ENCODE peak calls at places on chromosomes 7 and 10, in four cellular contexts. L, J, H and V are unnamed samples.

GRCh38 chr10:25047088-25047487 is 30.7 kb downstream of the THNSL1 start:
- DNase-seq in L (no peak), J (no peak), H (no peak), V (no peak)

GRCh38 chr10:106795619-106796018 is 368.9 kb downstream of the SORCS1 start:
- DNase-seq in L (peak), H (no peak), J (no peak), V (no peak)

GRCh38 chr7:151599401-151600227 is 79.9 kb upstream of the RHEB start:
- DNase-seq in H (no peak), L (peak), J (peak), V (peak)

GRCh38 chr10:133614830-133615580 is 11.6 kb downstream of the FRG2B start:
- DNase-seq in J (no peak), H (no peak), L (no peak), V (no peak)

GRCh38 chr7:15424468-15424867 is 137.3 kb downstream of the AGMO start:
- DNase-seq in J (peak), L (peak), H (no peak), V (no peak)

GRCh38 chr7:14095233-14095950 is 105.9 kb upstream of the ETV1 start:
- DNase-seq in L (no peak), J (no peak), H (no peak), V (peak)

GRCh38 chr10:120514035-120514620 is 57.1 kb downstream of the PLPP4 start:
- DNase-seq in J (peak), H (no peak), L (peak), V (peak)

GRCh38 chr7:93574646-93575554 is at the start of gene CALCR:
- DNase-seq in L (peak), J (no peak), H (no peak), V (peak)

GRCh38 chr7:149620961-149621360 is 123.4 kb upstream of the ZNF746 start:
- DNase-seq in J (no peak), L (no peak), H (no peak), V (no peak)

GRCh38 chr10:23376175-23376787 is 31.7 kb upstream of the C10orf67 start:
- DNase-seq in J (no peak), H (no peak), L (no peak), V (no peak)

GRCh38 chr10:78025685-78026364 is 3.5 kb downstream of the POLR3A start:
- DNase-seq in H (no peak), L (no peak), J (peak), V (peak)

GRCh38 chr7:445563-446288 is 73.9 kb downstream of the PDGFA start:
- DNase-seq in L (no peak), J (no peak), H (no peak), V (no peak)

GRCh38 chr10:35606423-35606822 is 1.3 kb downstream of the GJD4 start:
- DNase-seq in L (peak), H (no peak), J (peak), V (no peak)

GRCh38 chr7:4659551-4660286 is 22.4 kb upstream of the FOXK1 start:
- DNase-seq in L (no peak), J (no peak), H (no peak), V (no peak)

GRCh38 chr7:31105256-31105950 is 53.3 kb downstream of the ADCYAP1R1 start:
- DNase-seq in J (no peak), L (no peak), H (peak), V (no peak)

GRCh38 chr10:115092258-115092554 is 959 bp upstream of the ATRNL1 start:
- DNase-seq in H (no peak), J (no peak), L (peak), V (no peak)

GRCh38 chr7:152723364-152723763 is 36.2 kb upstream of the ACTR3B start:
- DNase-seq in L (no peak), J (no peak), H (no peak), V (no peak)

GRCh38 chr10:101135151-101136006 is 4.3 kb downstream of the TLX1 start:
- DNase-seq in H (no peak), J (no peak), L (no peak), V (no peak)
- H3K4me3 ChIP-seq in H (peak), J (no peak), L (no peak), V (no peak)

DNA sequence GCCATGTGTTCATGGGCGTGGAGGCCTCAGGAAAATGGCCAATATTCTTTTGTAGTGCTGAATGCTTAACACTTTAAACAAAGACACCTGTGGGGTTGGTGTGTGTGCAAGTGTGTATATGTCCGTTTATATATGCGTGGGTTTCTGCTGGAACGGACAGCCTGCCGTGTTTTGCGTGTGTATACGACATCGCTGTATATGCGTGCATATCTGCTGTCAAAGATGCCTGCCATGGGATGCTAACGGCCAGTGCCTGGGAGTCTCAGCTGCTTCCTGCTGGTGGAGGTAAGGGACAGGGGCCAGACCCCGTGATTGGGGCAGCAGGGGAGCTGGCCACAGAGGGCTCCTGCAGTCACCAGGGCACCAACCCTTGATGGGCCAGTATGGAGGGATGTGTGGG is 216.3 kb upstream of the SHH start:
- DNase-seq in L (no peak), H (no peak), J (no peak), V (no peak)
- TF ChIP-seq CTCF in L (no peak), H (no peak), J (no peak), V (no peak)

GRCh38 chr10:99235469-99235871 is at the start of gene HPSE2:
- DNase-seq in J (no peak), H (no peak), L (no peak), V (no peak)
- H3K4me3 ChIP-seq in J (peak), H (peak), L (no peak), V (no peak)

GRCh38 chr7:100585511-100586265 is at the start of gene LRCH4:
- DNase-seq in J (no peak), L (peak), H (peak), V (peak)
- TF ChIP-seq CTCF in J (no peak), L (no peak), H (no peak), V (peak)

DNA sequence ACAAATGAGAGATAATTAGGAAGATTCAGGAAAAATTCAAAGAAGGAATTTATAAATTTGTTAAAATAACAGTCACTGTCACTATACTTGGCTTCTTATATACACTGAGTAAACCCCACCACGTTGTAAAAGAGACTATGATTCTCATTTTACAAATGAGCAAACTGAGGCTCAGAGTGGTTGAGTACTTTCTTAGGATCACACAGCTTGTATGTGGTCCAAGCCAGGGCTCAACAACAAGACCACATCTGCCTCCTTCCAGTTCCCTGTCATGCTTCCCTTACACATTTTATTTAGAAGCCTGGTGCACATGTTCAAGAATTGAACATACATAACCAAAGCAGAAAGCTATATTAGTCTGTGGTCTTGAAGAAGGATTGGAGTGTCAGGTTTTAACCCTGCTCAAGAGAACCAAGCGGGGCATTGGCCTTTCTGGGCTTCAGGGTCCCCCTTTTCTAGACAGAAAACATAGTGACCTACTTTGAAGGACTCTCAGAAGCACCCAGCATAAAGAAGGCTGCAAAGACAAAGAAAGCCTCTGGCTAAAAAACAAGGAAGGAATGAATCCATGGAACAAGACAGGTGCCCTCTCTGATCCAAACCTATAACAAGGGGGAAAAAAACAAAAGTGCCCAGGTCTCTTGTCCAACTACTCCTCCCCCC is 846 bp downstream of the MRLN start:
- DNase-seq in J (no peak), L (no peak), H (no peak), V (no peak)
- H3K4me3 ChIP-seq in J (no peak), L (no peak), H (no peak), V (no peak)

DNA sequence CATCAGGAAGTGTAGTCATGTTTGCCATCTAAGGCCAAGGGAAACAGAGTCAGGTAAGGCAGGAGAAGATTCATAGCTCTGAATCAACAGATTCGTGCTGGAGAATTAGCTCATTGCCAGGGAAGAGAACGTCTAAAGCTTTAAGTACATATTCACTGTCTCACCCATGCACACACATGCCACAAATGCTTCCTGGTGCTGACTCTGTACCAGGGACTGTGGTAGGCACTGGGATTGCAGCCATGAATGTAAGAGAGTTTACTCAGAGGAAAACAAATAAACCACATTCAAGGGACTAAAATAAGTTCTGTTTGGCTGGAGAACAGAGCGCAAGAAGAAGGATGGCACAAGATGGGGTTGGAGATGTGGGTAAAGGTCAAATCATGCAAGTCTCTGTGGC is 89.8 kb upstream of the HPS1 start:
- DNase-seq in J (peak), H (no peak), L (no peak), V (peak)
- TF ChIP-seq CTCF in J (no peak), H (no peak), L (no peak), V (peak)

GRCh38 chr7:158863611-158864506 is 7.5 kb downstream of the DYNC2I1 start:
- DNase-seq in L (peak), J (peak), H (peak), V (peak)
- H3K4me3 ChIP-seq in L (peak), J (peak), H (peak), V (peak)

GRCh38 chr7:157299613-157300405 is 37.0 kb upstream of the DNAJB6 start:
- DNase-seq in L (no peak), H (no peak), J (no peak), V (peak)
- TF ChIP-seq CTCF in L (no peak), H (no peak), J (no peak), V (no peak)

DNA sequence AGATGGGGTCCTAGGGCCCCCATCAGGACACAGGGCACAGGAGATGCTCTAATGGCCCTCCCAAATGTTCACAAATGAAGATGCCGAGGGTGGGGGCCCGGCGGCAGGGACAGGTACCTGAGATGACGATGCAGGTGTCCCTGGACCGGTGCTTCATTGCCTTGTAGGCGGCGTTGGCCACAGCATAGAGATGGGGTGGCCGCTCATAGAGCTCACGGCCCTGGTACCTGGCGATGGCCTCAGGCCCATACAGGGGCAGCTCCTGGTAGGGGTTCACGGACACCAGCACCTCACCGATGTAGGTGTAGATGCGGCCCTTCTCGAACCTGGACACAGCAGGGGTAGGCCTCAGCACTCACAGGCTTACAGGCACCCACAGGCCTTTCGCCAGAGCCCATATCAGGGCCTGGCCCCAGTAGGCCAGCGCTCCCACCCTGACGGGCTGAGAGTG is 2.0 kb downstream of the MYO1G start:
- DNase-seq in J (no peak), H (no peak), L (no peak), V (no peak)
- H3K4me3 ChIP-seq in J (no peak), H (peak), L (no peak), V (no peak)

DNA sequence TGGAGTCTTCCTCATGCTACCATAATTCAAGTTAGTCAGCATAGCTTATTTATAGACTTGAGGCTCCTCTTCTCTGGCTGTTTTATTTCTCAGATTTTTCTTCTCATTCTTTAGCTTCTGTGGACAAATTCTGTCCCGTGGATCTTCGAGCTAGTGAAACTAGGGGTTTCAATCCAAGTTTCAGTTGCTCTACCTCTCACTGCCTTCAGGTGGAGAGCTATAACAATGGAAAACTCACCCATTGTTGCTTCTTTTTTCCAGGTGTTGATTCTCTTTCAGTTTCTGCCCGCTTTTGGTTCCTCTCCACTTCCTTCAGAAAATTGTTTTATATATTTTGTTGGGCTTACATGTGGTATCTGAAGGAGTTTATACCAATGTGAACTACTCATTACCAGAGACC is 266.0 kb downstream of the TCF7L2 start:
- DNase-seq in J (no peak), H (no peak), L (no peak), V (peak)
- TF ChIP-seq CTCF in J (no peak), H (no peak), L (peak), V (peak)